ENCODE peak calls at places on chromosome 1, in ten cellular contexts. F, Q, E, J, U, B, X, T, O and N are unnamed samples.

GRCh38 chr1:153832293-153832692 is 57.1 kb downstream of the SLC27A3 start:
- DNase-seq in F (no peak), Q (no peak), E (peak; percentile 40), J (no peak), U (no peak), B (no peak), X (no peak), T (no peak), O (no peak), N (no peak)

GRCh38 chr1:36553591-36554417 is 71.1 kb upstream of the CSF3R start:
- DNase-seq in F (peak; percentile 63), Q (no peak), E (peak; percentile 42), J (peak; percentile 60), U (peak; percentile 76), B (peak; percentile 88), X (peak; percentile 38), T (peak; percentile 61), O (no peak), N (no peak)

GRCh38 chr1:88985033-88985432 is 7.4 kb downstream of the KYAT3 start:
- DNase-seq in F (no peak), Q (no peak), E (peak; percentile 43), J (peak; percentile 79), U (no peak), B (no peak), X (peak; percentile 88), T (no peak), O (peak; percentile 25), N (peak; percentile 71)

GRCh38 chr1:156926175-156926574 is 5.7 kb downstream of the LRRC71 start:
- DNase-seq in F (no peak), Q (no peak), E (peak; percentile 55), J (peak; percentile 86), U (peak; percentile 89), B (peak; percentile 75), X (peak; percentile 70), T (peak; percentile 87), O (no peak), N (peak; percentile 36)

GRCh38 chr1:59543211-59543668 is 246.3 kb downstream of the FGGY start:
- DNase-seq in F (no peak), Q (no peak), E (peak; percentile 65), J (no peak), U (no peak), B (no peak), X (no peak), T (no peak), O (no peak), N (no peak)

GRCh38 chr1:41791667-41792484 is 126.8 kb downstream of the HIVEP3 start:
- DNase-seq in F (no peak), Q (no peak), E (no peak), J (no peak), U (no peak), B (no peak), X (no peak), T (no peak), O (no peak), N (no peak)

GRCh38 chr1:201546093-201546492 is 7.2 kb downstream of the NAV1 start:
- DNase-seq in F (no peak), Q (no peak), E (peak; percentile 39), J (peak; percentile 32), U (no peak), B (no peak), X (no peak), T (no peak), O (no peak), N (no peak)

GRCh38 chr1:67937651-67938050 is 104.4 kb upstream of the GNG12 start:
- DNase-seq in F (no peak), Q (no peak), E (no peak), J (no peak), U (no peak), B (no peak), X (peak; percentile 32), T (no peak), O (no peak), N (no peak)

GRCh38 chr1:185823471-185823870 is 89.3 kb downstream of the HMCN1 start:
- DNase-seq in F (no peak), Q (no peak), E (no peak), J (no peak), U (no peak), B (no peak), X (peak; percentile 46), T (no peak), O (no peak), N (no peak)

GRCh38 chr1:43978551-43979260 is at the start of gene B4GALT2:
- DNase-seq in F (no peak), Q (no peak), E (peak; percentile 54), J (no peak), U (peak; percentile 78), B (peak; percentile 85), X (no peak), T (no peak), O (peak; percentile 26), N (no peak)

GRCh38 chr1:3391711-3392110 is 62.8 kb upstream of the ARHGEF16 start:
- DNase-seq in F (no peak), Q (no peak), E (no peak), J (no peak), U (no peak), B (no peak), X (no peak), T (no peak), O (no peak), N (no peak)

GRCh38 chr1:61140778-61141177 is 58.4 kb downstream of the NFIA start:
- DNase-seq in F (no peak), Q (no peak), E (no peak), J (no peak), U (no peak), B (no peak), X (no peak), T (no peak), O (no peak), N (no peak)
- H3K27ac ChIP-seq in F (peak overlapping the region; percentile 68), Q (peak overlapping the region; percentile 85), E (no peak overlapping the region), J (no peak overlapping the region), U (no peak overlapping the region), B (peak overlapping the region; percentile 20), X (no peak overlapping the region), T (no peak overlapping the region), O (peak overlapping the region; percentile 11), N (peak overlapping the region; percentile 94)

GRCh38 chr1:229231754-229232119 is 39.2 kb upstream of the RAB4A start:
- DNase-seq in F (no peak), Q (no peak), E (no peak), J (no peak), U (no peak), B (no peak), X (no peak), T (no peak), O (no peak), N (no peak)

GRCh38 chr1:229229721-229230135 is 41.2 kb upstream of the RAB4A start:
- DNase-seq in F (peak; percentile 89), Q (no peak), E (peak; percentile 45), J (no peak), U (no peak), B (no peak), X (no peak), T (peak; percentile 65), O (peak; percentile 81), N (no peak)

GRCh38 chr1:229230893-229231753 is 39.8 kb upstream of the RAB4A start:
- DNase-seq in F (no peak), Q (no peak), E (no peak), J (peak; percentile 69), U (no peak), B (no peak), X (peak; percentile 87), T (no peak), O (peak; percentile 36), N (peak; percentile 66)

GRCh38 chr1:229229137-229229720 is 41.7 kb upstream of the RAB4A start:
- DNase-seq in F (no peak), Q (no peak), E (peak; percentile 32), J (no peak), U (no peak), B (no peak), X (no peak), T (no peak), O (no peak), N (peak; percentile 51)

DNA sequence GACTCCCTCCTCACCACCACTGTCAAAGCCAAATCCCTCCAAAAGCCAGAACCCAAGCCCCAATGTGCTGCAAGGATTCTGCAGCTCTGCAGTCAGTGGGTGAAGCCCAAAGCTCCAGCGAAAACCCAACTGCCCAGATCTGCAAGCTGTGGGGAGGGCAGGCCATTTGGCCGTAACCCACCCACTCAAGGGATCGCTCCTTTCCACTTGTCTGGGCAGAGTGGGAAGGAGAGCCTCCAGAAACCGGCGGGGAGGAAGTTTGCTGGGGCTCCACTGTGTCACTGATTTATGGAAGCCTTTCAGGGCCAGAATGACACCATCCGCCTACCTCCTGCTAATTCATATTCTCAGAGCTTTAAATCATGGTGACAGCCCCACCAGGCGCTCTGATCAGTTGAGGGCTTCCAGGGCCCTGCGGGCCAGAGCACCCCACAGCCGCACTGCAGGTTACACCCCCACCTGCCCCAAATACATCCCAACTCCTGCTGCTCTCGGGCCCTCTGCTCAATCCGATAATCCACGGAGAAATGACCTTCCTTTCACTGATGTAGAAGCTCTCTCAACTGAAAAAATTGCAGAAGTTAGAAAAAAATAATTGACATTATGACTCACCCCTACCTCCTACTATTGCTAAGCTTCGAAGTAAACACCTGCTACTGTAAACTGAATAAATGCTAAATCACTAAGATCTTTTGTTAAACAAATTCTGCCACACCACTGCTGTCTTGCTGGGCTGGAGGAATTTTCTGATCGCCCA is 40.6 kb upstream of the RAB4A start:
- DNase-seq in F (no peak), Q (no peak), E (no peak), J (no peak), U (no peak), B (no peak), X (no peak), T (no peak), O (no peak), N (no peak)
- H3K27ac ChIP-seq in F (peak overlapping the region; percentile 41), Q (peak overlapping the region; percentile 80), E (peak overlapping the region; percentile 67), J (peak overlapping the region; percentile 42), U (peak overlapping the region; percentile 48), B (no peak overlapping the region), X (no peak overlapping the region), T (peak overlapping the region; percentile 61), O (peak overlapping the region; percentile 66), N (peak overlapping the region; percentile 57)

DNA sequence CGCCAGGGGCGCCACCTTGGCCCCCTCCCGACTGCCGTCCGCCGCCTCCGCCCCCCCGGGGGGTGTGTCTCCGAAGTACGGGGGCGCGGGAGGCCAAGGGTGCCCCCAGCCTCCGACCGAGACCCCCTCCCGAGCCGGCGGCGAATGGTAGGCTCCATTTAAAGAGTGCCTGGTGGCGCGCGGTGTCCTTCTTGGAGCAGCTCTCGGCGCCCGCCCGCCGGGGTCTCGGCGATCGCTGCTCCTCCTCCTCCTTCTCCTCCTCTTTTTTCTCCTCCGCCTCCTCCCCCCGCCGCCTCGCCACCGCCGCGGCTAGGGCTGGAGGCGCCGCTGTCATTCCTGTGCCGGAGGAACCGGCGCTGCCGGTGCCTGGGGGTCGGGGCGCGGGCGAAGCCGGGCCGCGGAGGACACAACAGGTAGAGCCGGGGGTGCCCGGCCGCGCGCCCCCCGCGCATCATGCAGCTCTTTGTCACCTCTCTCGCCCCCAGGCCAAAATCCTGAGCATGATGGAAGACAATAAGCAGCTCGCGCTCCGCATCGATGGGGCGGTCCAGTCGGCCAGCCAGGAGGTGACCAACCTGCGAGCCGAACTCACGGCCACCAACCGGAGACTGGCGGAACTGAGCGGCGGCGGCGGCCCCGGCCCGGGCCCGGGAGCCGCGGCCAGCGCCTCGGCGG is at the start of gene KAZN:
- DNase-seq in F (no peak), Q (no peak), E (no peak), J (no peak), U (no peak), B (peak; percentile 76), X (no peak), T (no peak), O (no peak), N (no peak)
- H3K27ac ChIP-seq in F (no peak within 1 kb of the TSS), Q (peak within 1 kb of the TSS; percentile 4), E (no peak within 1 kb of the TSS), J (no peak within 1 kb of the TSS), U (no peak within 1 kb of the TSS), B (no peak within 1 kb of the TSS), X (no peak within 1 kb of the TSS), T (no peak within 1 kb of the TSS), O (no peak within 1 kb of the TSS), N (no peak within 1 kb of the TSS)

GRCh38 chr1:176009951-176010350 is 197.1 kb downstream of the COP1 start:
- DNase-seq in F (no peak), Q (no peak), E (no peak), J (no peak), U (no peak), B (no peak), X (no peak), T (no peak), O (no peak), N (no peak)
- H3K27ac ChIP-seq in F (no peak overlapping the region), Q (no peak overlapping the region), E (no peak overlapping the region), J (no peak overlapping the region), U (no peak overlapping the region), B (no peak overlapping the region), X (no peak overlapping the region), T (no peak overlapping the region), O (no peak overlapping the region), N (no peak overlapping the region)